ENCODE peak calls at places on chromosomes 7 and 10, in eight cellular contexts. O is GM23248, H is hepatocyte, T is K562, K is MM.1S, M is HepG2, A is fibroblast of lung, W is PC-9. C is an unnamed sample.

GRCh38 chr7:50718311-50718710 is 64.4 kb downstream of the GRB10 start:
- DNase-seq in W (no peak), K (no peak), M (peak; percentile 6), T (no peak), H (no peak), A (no peak), O (no peak), C (no peak)

GRCh38 chr7:131544449-131545425 is 11.7 kb downstream of the PODXL start:
- DNase-seq in K (no peak), W (peak; percentile 33), A (no peak), T (peak; percentile 72), M (peak; percentile 73), H (no peak), O (peak; percentile 44), C (no peak)

GRCh38 chr10:25097669-25098411 is 77.0 kb upstream of the GPR158 start:
- DNase-seq in A (no peak), H (no peak), M (no peak), W (no peak), T (no peak), K (no peak), O (no peak), C (no peak)

GRCh38 chr7:142323706-142324105 is 65.8 kb upstream of the PRSS58 start:
- DNase-seq in A (no peak), K (peak; percentile 47), T (peak; percentile 74), W (peak; percentile 85), M (peak; percentile 13), H (peak; percentile 44), O (peak; percentile 36), C (peak; percentile 9)

GRCh38 chr7:16693601-16694318 is 47.8 kb downstream of the BZW2 start:
- DNase-seq in T (no peak), H (no peak), M (no peak), W (no peak), K (no peak), O (peak; percentile 23), A (peak; percentile 25), C (no peak)

GRCh38 chr7:155984609-155985405 is 172.5 kb upstream of the SHH start:
- DNase-seq in W (no peak), K (no peak), O (no peak), A (no peak), M (no peak), H (no peak), T (no peak), C (no peak)

GRCh38 chr7:32506266-32507054 is 11.2 kb downstream of the AVL9 start:
- DNase-seq in W (peak; percentile 32), O (peak; percentile 92), H (no peak), M (peak; percentile 10), K (peak; percentile 76), T (peak; percentile 81), A (peak; percentile 86), C (peak; percentile 92)

GRCh38 chr10:48800283-48800675 is 115.6 kb downstream of the WDFY4 start:
- DNase-seq in H (no peak), K (no peak), W (no peak), A (no peak), T (peak; percentile 20), M (no peak), O (no peak), C (no peak)

GRCh38 chr7:47937711-47938573 is 10.3 kb downstream of the PKD1L1 start:
- DNase-seq in A (no peak), K (peak; percentile 40), H (no peak), O (no peak), T (no peak), M (no peak), W (no peak), C (no peak)

GRCh38 chr10:33039167-33039566 is 81.1 kb upstream of the ITGB1 start:
- DNase-seq in O (peak; percentile 3), M (no peak), H (no peak), K (no peak), W (no peak), A (no peak), T (no peak), C (no peak)

GRCh38 chr10:50395279-50395678 is 144.0 kb upstream of the ASAH2 start:
- DNase-seq in W (no peak), H (peak; percentile 32), K (no peak), T (no peak), M (peak; percentile 85), O (peak; percentile 86), A (peak; percentile 72), C (peak; percentile 84)

GRCh38 chr7:78444267-78444666 is 645.7 kb downstream of the PHTF2 start:
- DNase-seq in A (no peak), M (no peak), O (no peak), K (no peak), T (no peak), W (no peak), H (no peak), C (no peak)

GRCh38 chr7:150946826-150947750 is 31.0 kb downstream of the KCNH2 start:
- DNase-seq in A (no peak), W (no peak), O (no peak), T (no peak), M (no peak), H (no peak), K (no peak), C (no peak)

GRCh38 chr7:147771344-147771743 is 819.2 kb upstream of the C7orf33 start:
- DNase-seq in T (no peak), M (no peak), W (no peak), A (no peak), K (no peak), H (no peak), O (no peak), C (no peak)

GRCh38 chr10:133337079-133337725 is 506 bp upstream of the CALY start:
- DNase-seq in T (no peak), W (no peak), O (no peak), H (no peak), K (no peak), A (no peak), M (no peak), C (no peak)

GRCh38 chr10:133332936-133333699 is 3.6 kb downstream of the CALY start:
- DNase-seq in O (no peak), A (no peak), H (no peak), M (no peak), T (no peak), W (no peak), K (no peak), C (no peak)

GRCh38 chr10:133336131-133337078 is at the start of gene CALY:
- DNase-seq in O (peak; percentile 15), K (no peak), A (no peak), T (peak; percentile 78), H (no peak), M (no peak), W (no peak), C (no peak)

GRCh38 chr10:133335238-133336122 is 1.2 kb downstream of the CALY start:
- DNase-seq in M (no peak), A (peak; percentile 69), H (peak; percentile 82), T (peak; percentile 47), W (no peak), O (peak; percentile 77), K (no peak), C (no peak)

GRCh38 chr10:133334495-133335237 is 2.0 kb downstream of the CALY start:
- DNase-seq in A (no peak), W (no peak), O (peak; percentile 58), K (no peak), H (no peak), M (no peak), T (no peak), C (no peak)
- TF ChIP-seq EZH2 in A (peak; percentile 7), W (no peak), O (no peak), K (no peak), H (no peak), M (no peak), T (no peak), C (no peak)

DNA sequence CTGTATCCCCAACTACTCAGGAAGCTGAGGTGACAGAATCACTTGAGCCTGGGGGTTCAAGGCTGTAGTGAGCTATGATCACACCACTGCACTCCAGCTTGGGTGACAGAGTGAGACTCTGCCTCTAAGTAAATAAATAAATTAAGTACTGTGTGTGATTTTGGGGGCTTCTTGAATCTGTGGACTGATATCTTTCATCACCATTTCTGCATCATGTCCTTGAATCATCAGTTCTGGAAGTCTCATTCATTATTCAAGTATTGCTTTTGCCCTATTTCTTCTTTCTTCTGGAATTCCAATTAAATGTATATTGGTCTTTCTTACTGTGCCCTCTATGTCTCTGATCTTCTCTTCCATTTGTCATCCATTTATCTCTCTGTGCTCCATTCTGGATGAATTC is 46.7 kb upstream of the OPN4 start:
- DNase-seq in O (no peak), M (no peak), T (no peak), H (no peak), A (no peak), W (no peak), K (no peak), C (no peak)
- H3K9me3 ChIP-seq in O (no peaks in the 10 kb centered on the region), M (no peaks in the 10 kb centered on the region), T (no peaks in the 10 kb centered on the region), H (no peaks in the 10 kb centered on the region), A (no peaks in the 10 kb centered on the region), W (no peaks in the 10 kb centered on the region), K (no peaks in the 10 kb centered on the region), C (no peaks in the 10 kb centered on the region)

DNA sequence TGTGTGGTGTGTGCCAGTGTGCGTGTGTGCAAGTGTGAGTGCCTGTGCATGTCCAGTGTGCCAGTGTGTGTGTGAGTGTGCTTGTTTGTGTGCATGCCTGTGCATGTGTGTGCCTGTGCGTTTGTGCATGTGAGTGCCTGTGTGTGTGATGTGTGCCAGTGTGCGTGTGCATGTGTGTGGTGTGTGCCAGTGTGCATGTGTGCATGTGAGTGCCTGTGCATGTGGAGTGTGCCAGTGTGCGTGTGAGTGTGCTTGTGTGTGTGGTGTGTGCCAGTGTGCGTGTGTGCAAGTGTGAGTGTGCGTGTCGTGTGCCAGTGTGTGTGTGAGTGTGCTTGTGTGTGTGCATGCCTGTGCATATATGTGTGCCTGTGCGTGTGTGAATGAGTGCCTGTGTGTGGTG is 33.8 kb downstream of the ADGRA1 start:
- DNase-seq in H (no peak), A (no peak), O (no peak), W (no peak), M (no peak), K (no peak), T (no peak), C (no peak)
- H3K27ac ChIP-seq in H (no peak overlapping the region), A (no peak overlapping the region), O (no peak overlapping the region), W (no peak overlapping the region), M (no peak overlapping the region), K (no peak overlapping the region), T (no peak overlapping the region), C (no peak overlapping the region)

GRCh38 chr7:101108330-101108857 is 18.5 kb upstream of the SERPINE1 start:
- DNase-seq in K (no peak), W (peak; percentile 50), O (no peak), A (peak; percentile 71), T (no peak), H (no peak), M (peak; percentile 69), C (peak; percentile 38)
- TF ChIP-seq EZH2 in K (no peak), W (no peak), O (no peak), A (no peak), T (no peak), H (no peak), M (no peak), C (no peak)

C was measured in mammary epithelial cell.